ENCODE peak calls at places on chromosomes 16 and 17, in five cellular contexts. M is thoracic aorta, Z is pancreas, U is H9, A is uterus. S is an unnamed sample.

GRCh38 chr16:13021996-13022395 is 120.6 kb downstream of the SHISA9 start:
- DNase-seq in Z (no peak), A (no peak), U (no peak), M (no peak), S (no peak)

GRCh38 chr17:17536702-17537101 is 40.5 kb upstream of the RASD1 start:
- DNase-seq in Z (peak), U (no peak), A (no peak), M (no peak), S (no peak)

GRCh38 chr16:54903047-54903446 is 27.6 kb upstream of the IRX5 start:
- DNase-seq in U (no peak), M (no peak), Z (no peak), A (no peak), S (no peak)

GRCh38 chr17:31581491-31581890 is 190.0 kb downstream of the RAB11FIP4 start:
- DNase-seq in Z (no peak), U (peak), A (no peak), M (no peak), S (no peak)

GRCh38 chr17:61400058-61400785 is 579 bp downstream of the TBX2 start:
- DNase-seq in U (peak), A (peak), Z (no peak), M (no peak), S (no peak)

GRCh38 chr17:62869885-62870580 is 61.9 kb upstream of the MARCHF10 start:
- DNase-seq in U (peak), Z (no peak), A (no peak), M (no peak), S (no peak)

GRCh38 chr17:66791337-66791736 is 43.6 kb upstream of the CACNG5 start:
- DNase-seq in Z (no peak), A (no peak), U (no peak), M (no peak), S (no peak)

GRCh38 chr17:33218657-33219298 is 74.3 kb downstream of the ASIC2 start:
- DNase-seq in M (no peak), A (no peak), U (no peak), Z (no peak), S (no peak)

GRCh38 chr17:78753316-78754250 is 28.5 kb downstream of the CYTH1 start:
- DNase-seq in Z (no peak), M (no peak), U (no peak), A (no peak), S (no peak)

GRCh38 chr16:81624718-81625543 is 154.2 kb upstream of the PLCG2 start:
- DNase-seq in A (no peak), U (no peak), M (no peak), Z (no peak), S (no peak)

GRCh38 chr17:76408037-76408849 is 23.8 kb downstream of the SPHK1 start:
- DNase-seq in M (no peak), A (no peak), Z (peak), U (peak), S (no peak)

DNA sequence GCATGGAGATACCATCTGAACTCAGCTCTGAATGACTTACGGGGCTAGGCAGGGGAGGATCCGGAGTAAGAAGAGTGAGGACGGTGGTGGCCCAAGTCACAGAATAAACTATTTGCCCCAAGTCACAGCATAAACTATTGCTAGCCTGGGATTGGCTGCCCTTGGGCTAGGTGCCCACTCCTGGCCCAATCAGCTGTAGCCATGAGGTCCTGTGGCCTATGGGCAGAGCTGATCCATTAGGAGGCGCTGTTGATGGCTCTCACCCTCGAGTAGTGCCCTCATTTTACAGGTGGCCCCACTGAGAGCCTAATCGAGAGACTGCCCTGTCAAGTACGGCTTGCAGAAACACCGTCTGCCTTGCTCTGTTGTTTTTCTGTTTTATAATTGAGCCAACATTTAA is 62.3 kb upstream of the ZNF423 start:
- DNase-seq in M (no peak), U (peak), A (no peak), Z (no peak), S (no peak)
- TF ChIP-seq CTCF in M (no peak), U (peak), A (no peak), Z (no peak), S (no peak)

GRCh38 chr16:24129412-24129918 is 126.7 kb upstream of the CACNG3 start:
- DNase-seq in Z (no peak), U (no peak), A (no peak), M (no peak), S (no peak)

GRCh38 chr16:24131294-24131693 is 124.8 kb upstream of the CACNG3 start:
- DNase-seq in Z (no peak), U (no peak), M (no peak), A (no peak), S (no peak)

GRCh38 chr16:24130494-24131085 is 125.5 kb upstream of the CACNG3 start:
- DNase-seq in A (no peak), U (no peak), Z (no peak), M (no peak), S (no peak)

GRCh38 chr16:24132797-24133155 is 123.4 kb upstream of the CACNG3 start:
- DNase-seq in A (no peak), Z (no peak), M (no peak), U (no peak), S (no peak)

GRCh38 chr16:24132048-24132796 is 123.9 kb upstream of the CACNG3 start:
- DNase-seq in Z (no peak), M (no peak), A (no peak), U (no peak), S (no peak)
- H3K27ac ChIP-seq in Z (no peak), M (no peak), A (no peak), U (no peak), S (no peak)

DNA sequence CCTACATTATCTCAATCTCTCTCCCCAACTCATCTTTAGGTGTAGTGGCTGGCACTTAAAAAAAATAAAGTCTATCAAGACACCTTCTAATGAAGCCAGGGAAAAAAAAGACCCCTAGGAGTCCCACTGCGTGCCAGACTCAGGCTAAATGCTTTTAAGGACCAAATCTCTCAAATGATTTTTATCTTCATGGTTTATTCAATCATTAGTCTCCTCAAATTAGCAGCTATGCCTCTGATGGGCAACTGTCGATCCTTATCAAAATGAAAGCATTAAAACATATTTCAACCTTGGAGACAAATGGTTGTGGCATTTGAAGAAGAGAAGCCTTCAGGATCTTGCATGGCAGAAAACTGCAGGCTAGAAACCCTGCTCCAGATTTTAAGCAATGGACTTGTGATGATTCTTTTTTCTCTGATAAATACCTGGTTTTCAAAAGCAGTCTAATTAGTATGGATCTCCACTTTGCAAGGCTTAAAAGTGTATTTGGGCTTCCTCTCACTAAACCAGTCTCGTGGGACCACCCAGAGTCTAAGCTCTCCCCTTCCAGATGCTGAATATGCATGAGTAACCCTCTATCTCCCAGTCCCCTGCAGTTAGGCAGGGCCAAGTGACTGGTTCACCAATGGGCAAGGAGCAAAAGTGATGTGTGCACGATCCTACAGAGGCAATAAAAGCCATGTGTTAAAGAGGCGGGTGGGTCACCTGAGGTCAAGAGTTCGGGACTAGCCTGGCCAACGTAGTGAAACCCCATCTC is 14.9 kb downstream of the ITPRIPL2 start:
- DNase-seq in U (no peak), A (no peak), M (no peak), Z (no peak), S (no peak)
- TF ChIP-seq CTCF in U (no peak), A (no peak), M (no peak), Z (no peak), S (no peak)

GRCh38 chr16:50593410-50594139 is 45.4 kb downstream of the NKD1 start:
- DNase-seq in U (peak), A (no peak), M (no peak), Z (no peak), S (no peak)

GRCh38 chr16:50594332-50595260 is 46.4 kb downstream of the NKD1 start:
- DNase-seq in A (no peak), Z (peak), U (no peak), M (no peak), S (no peak)

GRCh38 chr16:50592996-50593395 is 44.8 kb downstream of the NKD1 start:
- DNase-seq in Z (no peak), A (no peak), U (no peak), M (no peak), S (no peak)

GRCh38 chr16:50591209-50591608 is 43.0 kb downstream of the NKD1 start:
- DNase-seq in M (no peak), A (no peak), U (no peak), Z (no peak), S (no peak)

DNA sequence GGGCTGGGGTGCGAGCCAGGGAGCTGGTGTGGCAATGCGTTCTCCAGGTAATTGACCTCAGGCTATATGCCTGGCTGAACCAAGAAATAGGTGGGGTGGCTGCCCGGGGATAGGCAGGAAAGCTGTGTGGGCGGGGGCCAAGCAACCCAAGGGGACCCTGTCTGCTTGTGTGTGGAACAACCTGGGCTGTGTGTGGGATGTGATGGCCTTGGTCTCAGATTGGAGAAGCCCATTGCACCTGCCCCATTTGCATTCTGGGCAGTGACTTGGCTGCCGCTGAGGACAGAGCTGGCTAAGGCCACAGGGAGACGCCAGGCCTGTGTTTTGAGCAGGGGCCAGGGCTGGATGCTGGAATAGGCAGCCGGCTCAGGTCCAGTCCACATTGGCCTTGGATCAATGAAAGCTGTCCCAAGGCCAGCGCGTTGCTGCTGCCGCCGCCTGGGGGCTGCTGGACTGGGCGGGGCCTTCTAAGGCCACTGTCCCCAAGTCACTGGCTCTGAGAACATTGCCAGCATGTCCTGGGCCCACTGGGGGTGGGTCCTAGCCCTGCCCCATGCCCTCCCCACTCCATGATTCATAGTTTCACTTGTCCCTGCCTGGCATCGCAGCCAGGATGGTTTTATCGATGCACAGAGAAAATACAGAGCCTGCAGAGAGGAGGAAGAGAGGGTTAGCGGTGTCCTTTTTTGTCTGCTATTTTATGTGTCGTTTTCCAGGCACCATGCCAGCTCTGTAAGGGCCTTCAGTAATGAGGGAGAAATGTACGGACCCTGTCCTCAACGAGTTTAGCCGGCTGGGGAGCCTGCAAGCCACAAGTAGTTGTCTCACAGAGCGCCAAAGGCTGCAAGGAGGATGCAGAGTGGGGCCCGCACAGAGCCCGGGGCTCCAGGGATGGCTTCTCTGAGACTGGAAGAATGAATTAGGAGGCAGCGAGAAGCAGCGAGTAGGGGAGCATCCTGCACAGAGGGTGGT is 43.9 kb downstream of the NKD1 start:
- DNase-seq in U (no peak), Z (peak), A (no peak), M (peak), S (no peak)
- H3K27ac ChIP-seq in U (no peak), Z (peak), A (peak), M (peak), S (no peak)

DNA sequence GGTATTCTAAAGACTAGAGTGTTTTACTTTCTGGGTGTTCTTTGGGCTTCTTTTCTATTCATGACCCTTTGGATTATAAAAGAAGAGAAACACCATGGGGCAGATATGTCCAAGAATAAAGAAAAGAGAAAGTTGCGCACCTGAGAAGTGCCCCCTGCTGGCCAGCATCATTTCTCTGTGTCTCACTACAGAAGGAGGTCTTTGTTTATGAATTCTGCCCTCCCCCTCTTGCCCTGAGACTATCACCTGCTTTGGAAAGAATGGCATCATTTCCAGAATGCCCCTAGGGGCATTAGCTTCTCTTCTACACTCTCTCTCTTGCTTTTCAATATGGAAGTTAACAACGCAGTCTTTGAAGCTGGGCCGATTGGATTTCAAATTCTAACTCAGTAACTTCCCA is 45.0 kb downstream of the CDH13 start:
- DNase-seq in M (no peak), U (no peak), Z (no peak), A (no peak), S (no peak)
- TF ChIP-seq CTCF in M (no peak), U (peak), Z (no peak), A (peak), S (no peak)

GRCh38 chr16:57316390-57317017 is 32.0 kb upstream of the PLLP start:
- DNase-seq in A (peak), Z (no peak), M (no peak), U (no peak), S (no peak)

GRCh38 chr16:57313509-57313908 is 29.0 kb upstream of the PLLP start:
- DNase-seq in U (no peak), Z (no peak), M (no peak), A (no peak), S (no peak)

GRCh38 chr16:57315401-57315800 is 30.9 kb upstream of the PLLP start:
- DNase-seq in U (no peak), Z (no peak), A (no peak), M (no peak), S (no peak)

GRCh38 chr16:57310801-57311200 is 26.3 kb upstream of the PLLP start:
- DNase-seq in M (no peak), A (no peak), Z (no peak), U (no peak), S (no peak)

GRCh38 chr16:57314161-57314785 is 29.8 kb upstream of the PLLP start:
- DNase-seq in Z (no peak), U (no peak), A (no peak), M (no peak), S (no peak)
- H3K27ac ChIP-seq in Z (peak), U (no peak), A (no peak), M (peak), S (no peak)

S was measured in gastrocnemius medialis.